ENCODE peak calls at places on chromosomes 5 and 9, in seven cellular contexts. G is A549, X is fibroblast of lung, N is heart right ventricle, J is esophagus squamous epithelium, K is colonic mucosa, A is right atrium auricular region. S is an unnamed sample. For H3K4me1, the result is how much of the 10 kb centered on the place peaks cover.

GRCh38 chr5:98927242-98927987 is 1.4 kb downstream of the CHD1 start:
- DNase-seq in A (no peak), X (peak), N (peak), K (peak), J (no peak), G (peak), S (no peak)

GRCh38 chr5:54754878-54755277 is 230.5 kb downstream of the ESM1 start:
- DNase-seq in G (no peak), K (no peak), J (no peak), N (no peak), X (no peak), A (no peak), S (no peak)

GRCh38 chr5:111948517-111948916 is 191.5 kb upstream of the NREP start:
- DNase-seq in G (no peak), N (no peak), K (no peak), X (peak), J (no peak), A (no peak), S (no peak)

GRCh38 chr9:136331556-136332481 is 4.5 kb downstream of the GPSM1 start:
- DNase-seq in K (no peak), N (no peak), A (no peak), J (no peak), G (no peak), X (no peak), S (no peak)

GRCh38 chr5:123089572-123089970 is 530 bp downstream of the PRDM6 start:
- DNase-seq in X (peak), G (no peak), J (no peak), A (no peak), N (no peak), K (no peak), S (no peak)

GRCh38 chr9:21082671-21083070 is 4.9 kb upstream of the IFNB1 start:
- DNase-seq in G (no peak), A (no peak), X (no peak), J (no peak), N (no peak), K (no peak), S (no peak)

GRCh38 chr9:21967169-21967568 is 27.0 kb downstream of the CDKN2A start:
- DNase-seq in A (no peak), K (no peak), X (no peak), G (no peak), J (no peak), N (no peak), S (no peak)

GRCh38 chr5:15009420-15009819 is 137.8 kb upstream of the ANKH start:
- DNase-seq in N (peak), G (peak), X (peak), K (peak), A (no peak), J (no peak), S (no peak)

GRCh38 chr9:84297162-84297821 is 43.3 kb downstream of the SLC28A3 start:
- DNase-seq in X (peak), J (no peak), G (no peak), N (no peak), K (no peak), A (no peak), S (no peak)

GRCh38 chr5:78953092-78953800 is 31.9 kb downstream of the ARSB start:
- DNase-seq in J (no peak), N (no peak), K (no peak), X (peak), G (no peak), A (no peak), S (no peak)

GRCh38 chr9:109101810-109102209 is 17.9 kb downstream of the TMEM245 start:
- DNase-seq in X (peak), N (no peak), J (no peak), K (no peak), G (no peak), A (no peak), S (no peak)

GRCh38 chr9:91047993-91048607 is 246.5 kb downstream of the SYK start:
- DNase-seq in J (no peak), K (no peak), N (no peak), A (peak), X (peak), G (no peak), S (no peak)

GRCh38 chr5:42912184-42912766 is 100.6 kb upstream of the SELENOP start:
- DNase-seq in A (no peak), N (no peak), J (no peak), K (no peak), X (peak), G (peak), S (no peak)

GRCh38 chr9:18396102-18396728 is 77.7 kb upstream of the ADAMTSL1 start:
- DNase-seq in N (no peak), X (peak), K (no peak), J (no peak), G (no peak), A (no peak), S (no peak)

GRCh38 chr9:14180077-14180941 is 133.6 kb downstream of the NFIB start:
- DNase-seq in G (no peak), J (no peak), A (no peak), X (no peak), N (peak), K (peak), S (peak)

GRCh38 chr9:14372437-14373318 is 58.7 kb upstream of the NFIB start:
- DNase-seq in J (no peak), G (peak), X (peak), A (no peak), K (no peak), N (peak), S (no peak)

GRCh38 chr9:70479880-70480291 is 65.4 kb upstream of the KLF9 start:
- DNase-seq in A (no peak), J (no peak), K (peak), N (no peak), X (peak), G (no peak), S (no peak)

GRCh38 chr9:119959846-119960545 is 590.8 kb upstream of the BRINP1 start:
- DNase-seq in J (no peak), K (no peak), X (peak), G (no peak), A (no peak), N (peak), S (no peak)

GRCh38 chr5:7078901-7079300 is 317.0 kb upstream of the ADCY2 start:
- DNase-seq in K (peak), J (no peak), A (no peak), N (no peak), X (no peak), G (no peak), S (no peak)

GRCh38 chr9:18973348-18973747 is 59.7 kb downstream of the SAXO1 start:
- DNase-seq in G (no peak), A (no peak), N (no peak), J (no peak), K (no peak), X (no peak), S (no peak)

GRCh38 chr9:95772320-95773060 is 103.0 kb upstream of the ERCC6L2 start:
- DNase-seq in X (peak), K (peak), G (no peak), A (no peak), N (peak), J (no peak), S (no peak)

GRCh38 chr5:33343661-33344327 is 97.0 kb upstream of the TARS1 start:
- DNase-seq in N (no peak), A (no peak), G (no peak), J (no peak), X (peak), K (no peak), S (no peak)

GRCh38 chr5:102582706-102583105 is 83.9 kb upstream of the SLCO6A1 start:
- DNase-seq in A (no peak), N (no peak), K (no peak), J (no peak), X (peak), G (no peak), S (no peak)

GRCh38 chr9:13589044-13589737 is 309.7 kb upstream of the MPDZ start:
- DNase-seq in G (no peak), J (no peak), N (no peak), K (no peak), X (no peak), A (no peak), S (no peak)

GRCh38 chr5:51968756-51969155 is 585.5 kb downstream of the ISL1 start:
- DNase-seq in G (no peak), N (no peak), J (no peak), X (no peak), A (no peak), K (no peak), S (no peak)

GRCh38 chr5:3222924-3223323 is 372.7 kb upstream of the IRX1 start:
- DNase-seq in J (no peak), N (no peak), K (no peak), A (peak), G (no peak), X (no peak), S (no peak)

GRCh38 chr9:20208951-20209350 is 413.3 kb downstream of the MLLT3 start:
- DNase-seq in A (no peak), G (no peak), J (no peak), X (peak), K (no peak), N (no peak), S (no peak)

GRCh38 chr9:108151161-108151586 is 661.6 kb upstream of the KLF4 start:
- DNase-seq in G (no peak), X (peak), J (no peak), N (peak), A (no peak), K (no peak), S (no peak)

GRCh38 chr5:53253421-53253871 is 143.9 kb upstream of the MOCS2 start:
- DNase-seq in G (no peak), X (peak), A (no peak), N (no peak), K (no peak), J (no peak), S (no peak)

GRCh38 chr5:53250151-53250550 is 140.6 kb upstream of the MOCS2 start:
- DNase-seq in N (no peak), K (no peak), J (no peak), A (no peak), G (no peak), X (no peak), S (no peak)

GRCh38 chr5:53246042-53246836 is 136.7 kb upstream of the MOCS2 start:
- DNase-seq in N (no peak), K (no peak), X (peak), G (no peak), A (no peak), J (no peak), S (no peak)

DNA sequence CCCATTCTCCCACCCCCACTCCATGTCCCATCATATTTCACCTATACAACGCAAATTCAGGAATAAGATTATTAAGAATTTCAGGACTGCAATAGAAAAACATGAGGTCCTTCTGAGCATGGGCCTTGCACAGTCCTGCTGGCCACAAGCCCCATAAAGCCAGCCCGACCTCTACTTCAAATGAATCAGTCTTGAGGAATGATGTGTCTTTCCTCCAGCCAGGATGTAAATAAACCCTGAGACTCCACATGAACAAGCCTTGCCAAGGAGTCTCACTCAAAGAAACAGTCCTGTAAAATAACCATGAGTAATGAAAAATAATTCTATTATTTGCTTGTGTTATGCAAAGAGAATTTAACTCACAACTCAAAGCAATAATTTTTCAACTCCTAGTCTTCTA is 140.0 kb upstream of the MOCS2 start:
- DNase-seq in N (no peak), A (no peak), K (no peak), X (peak), J (no peak), G (peak), S (no peak)
- H3K4me1 ChIP-seq in N (under half), A (under half), K (under half), X (under half), J (under half), G (under half), S (under half)

GRCh38 chr5:140547508-140548299 is at the start of gene EIF4EBP3:
- DNase-seq in G (peak), J (peak), N (peak), X (peak), K (peak), A (peak), S (peak)
- TF ChIP-seq CTCF in G (no peak), J (no peak), N (peak), X (peak), K (peak), A (peak), S (peak)

GRCh38 chr9:114383866-114384231 is 3.9 kb downstream of the AKNA start:
- DNase-seq in N (no peak), X (no peak), K (no peak), G (no peak), A (no peak), J (no peak), S (no peak)
- H3K4me1 ChIP-seq in N (half or more), X (under half), K (under half), G (under half), A (under half), J (half or more), S (under half)

DNA sequence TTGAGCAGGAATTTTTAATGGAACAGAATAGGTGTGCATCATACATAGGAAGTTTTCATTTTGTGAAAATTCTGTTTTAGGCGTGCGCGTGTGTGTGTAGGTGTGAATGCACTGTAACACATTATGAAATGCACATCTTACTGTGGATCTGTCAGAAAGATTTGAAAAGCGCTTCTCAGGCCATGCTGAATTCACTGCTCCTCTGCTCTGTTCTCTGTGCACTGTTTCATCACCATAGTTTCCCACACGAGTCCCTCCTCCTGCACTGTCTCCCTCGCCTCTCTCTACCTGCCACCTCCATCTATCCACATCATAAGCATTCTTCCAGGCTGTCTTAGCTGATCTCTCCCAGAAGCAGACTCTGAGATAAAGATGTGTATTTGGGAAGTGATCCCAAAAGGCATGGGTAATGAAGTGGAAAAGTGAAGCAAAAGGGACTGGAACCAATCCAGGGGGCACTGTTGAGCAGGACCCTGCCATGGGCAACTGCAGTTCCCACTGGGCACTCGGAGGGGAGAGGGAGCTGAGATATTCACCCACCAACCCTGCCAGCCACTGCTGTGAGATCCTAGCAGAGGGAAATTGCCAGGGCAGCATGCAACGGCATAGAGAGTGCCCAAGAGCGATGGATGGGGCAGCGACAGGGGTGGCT is 65.9 kb downstream of the GABBR2 start:
- DNase-seq in J (no peak), N (no peak), K (no peak), G (no peak), A (no peak), X (no peak), S (no peak)
- TF ChIP-seq CTCF in J (no peak), N (no peak), K (no peak), G (no peak), A (no peak), X (no peak), S (no peak)

DNA sequence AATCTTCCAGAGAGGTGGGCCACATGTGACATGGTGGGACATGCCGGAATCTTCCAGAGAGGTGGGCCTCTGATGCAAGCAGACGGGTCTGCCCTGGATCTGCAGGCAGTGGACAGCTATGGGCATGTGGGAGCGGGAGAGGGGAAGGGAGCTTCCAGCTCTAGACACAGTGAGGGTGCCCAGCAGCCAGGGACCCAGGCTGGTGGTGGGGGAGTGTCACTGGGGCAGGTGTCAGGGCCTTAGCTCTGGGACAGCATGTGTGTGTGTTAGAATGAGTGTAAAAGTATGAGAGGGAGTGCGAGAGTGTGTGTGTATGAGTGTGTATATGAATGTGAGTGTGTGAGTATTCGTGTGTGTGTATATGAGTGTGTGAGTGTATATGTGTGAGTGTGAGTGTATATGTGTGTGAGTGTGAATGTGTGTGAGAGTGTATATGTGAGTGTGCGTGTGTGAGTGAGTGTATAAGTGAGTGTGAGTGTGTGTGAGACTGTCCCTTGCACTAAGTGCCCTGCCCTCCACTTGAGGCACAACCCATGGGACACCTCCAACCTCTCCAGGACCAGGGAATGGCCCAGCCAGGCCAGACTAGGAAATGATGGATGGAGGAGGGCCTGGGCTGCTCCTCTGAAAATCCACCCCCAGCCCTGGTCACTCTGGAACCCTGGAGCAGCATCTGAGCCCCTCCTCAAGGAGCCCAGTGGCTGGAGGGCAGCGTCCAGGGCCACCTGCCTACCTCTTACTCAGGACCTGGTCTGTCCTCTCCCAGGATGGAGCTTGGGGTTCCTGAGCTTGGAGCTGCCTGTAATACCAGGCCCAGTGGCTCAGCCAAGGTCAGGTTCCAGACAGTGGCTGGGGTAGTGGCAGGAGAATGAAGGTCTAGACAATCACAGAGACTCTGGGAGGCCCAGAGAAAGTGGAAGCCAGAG is 122.2 kb downstream of the C9orf50 start:
- DNase-seq in K (no peak), X (no peak), G (no peak), A (no peak), J (no peak), N (no peak), S (peak)
- H3K4me1 ChIP-seq in K (under half), X (under half), G (half or more), A (under half), J (half or more), N (half or more), S (under half)